ENCODE peak calls at places on chromosomes 11 and 22, in seven cellular contexts. Q is H1, J is HCT116, R is K562, H is SK-N-SH, B is HepG2, A is Panc1. X is an unnamed sample.

GRCh38 chr11:129613076-129613475 is 202.6 kb upstream of the TMEM45B start:
- DNase-seq in Q (no peak), J (no peak), B (no peak), H (no peak), R (no peak), A (no peak), X (no peak)

GRCh38 chr11:93521086-93521485 is 22.1 kb downstream of the SMCO4 start:
- DNase-seq in H (no peak), B (no peak), J (no peak), A (no peak), R (no peak), Q (no peak), X (no peak)

GRCh38 chr11:91946397-91947090 is 278.1 kb upstream of the FAT3 start:
- DNase-seq in Q (no peak), A (no peak), J (no peak), H (no peak), R (no peak), B (no peak), X (no peak)

GRCh38 chr22:49826603-49827306 is 918 bp downstream of the BRD1 start:
- DNase-seq in H (peak; percentile 66), R (no peak), B (no peak), J (no peak), A (no peak), Q (peak; percentile 60), X (no peak)

GRCh38 chr22:23773247-23774113 is 831 bp downstream of the MMP11 start:
- DNase-seq in J (no peak), Q (no peak), H (no peak), B (no peak), A (no peak), R (no peak), X (no peak)

GRCh38 chr11:60502221-60502775 is 9.7 kb downstream of the MS4A12 start:
- DNase-seq in J (no peak), A (no peak), H (no peak), R (no peak), B (no peak), Q (no peak), X (no peak)

GRCh38 chr11:41947392-41947791 is 487.9 kb upstream of the LRRC4C start:
- DNase-seq in A (no peak), R (no peak), B (no peak), Q (no peak), H (no peak), J (no peak), X (no peak)

GRCh38 chr22:22556995-22557925 is 1.8 kb downstream of the PRAME start:
- DNase-seq in J (no peak), B (no peak), Q (no peak), A (no peak), R (peak; percentile 100), H (peak; percentile 90), X (no peak)

GRCh38 chr11:34680918-34681554 is 60.1 kb downstream of the EHF start:
- DNase-seq in R (no peak), J (peak; percentile 86), Q (no peak), B (peak; percentile 53), H (no peak), A (peak; percentile 88), X (no peak)

GRCh38 chr11:130475426-130476053 is 27.1 kb downstream of the ADAMTS15 start:
- DNase-seq in A (no peak), Q (peak; percentile 28), B (no peak), H (peak; percentile 13), J (no peak), R (no peak), X (no peak)

GRCh38 chr22:21015051-21016006 is at the start of gene P2RX6:
- DNase-seq in Q (no peak), R (peak; percentile 82), B (no peak), J (no peak), H (peak; percentile 49), A (no peak), X (no peak)

GRCh38 chr11:78714539-78714938 is 139.9 kb upstream of the NARS2 start:
- DNase-seq in H (no peak), A (no peak), R (no peak), Q (no peak), J (no peak), B (no peak), X (no peak)

GRCh38 chr11:78711732-78712131 is 137.1 kb upstream of the NARS2 start:
- DNase-seq in Q (no peak), R (no peak), J (no peak), B (no peak), H (no peak), A (no peak), X (no peak)

GRCh38 chr11:78717031-78717430 is 142.4 kb upstream of the NARS2 start:
- DNase-seq in B (no peak), R (no peak), Q (no peak), A (no peak), H (no peak), J (no peak), X (no peak)

GRCh38 chr11:78720281-78720989 is 145.8 kb upstream of the NARS2 start:
- DNase-seq in A (no peak), Q (no peak), B (no peak), J (no peak), H (no peak), R (no peak), X (no peak)

GRCh38 chr11:78715639-78716311 is 141.1 kb upstream of the NARS2 start:
- DNase-seq in B (peak; percentile 57), J (peak; percentile 73), Q (peak; percentile 86), R (peak; percentile 59), H (peak; percentile 72), A (peak; percentile 78), X (no peak)
- TF ChIP-seq SIN3A in B (no peak), J (no peak), Q (no peak), R (no peak), H (no peak), A (no peak), X (no peak)

GRCh38 chr22:18152519-18152918 is 2.5 kb downstream of the USP18 start:
- DNase-seq in R (no peak), J (no peak), H (no peak), Q (no peak), A (no peak), B (no peak), X (peak; percentile 26)
- TF ChIP-seq SIN3A in R (no peak), J (no peak), H (no peak), Q (no peak), A (no peak), B (no peak), X (no peak)

DNA sequence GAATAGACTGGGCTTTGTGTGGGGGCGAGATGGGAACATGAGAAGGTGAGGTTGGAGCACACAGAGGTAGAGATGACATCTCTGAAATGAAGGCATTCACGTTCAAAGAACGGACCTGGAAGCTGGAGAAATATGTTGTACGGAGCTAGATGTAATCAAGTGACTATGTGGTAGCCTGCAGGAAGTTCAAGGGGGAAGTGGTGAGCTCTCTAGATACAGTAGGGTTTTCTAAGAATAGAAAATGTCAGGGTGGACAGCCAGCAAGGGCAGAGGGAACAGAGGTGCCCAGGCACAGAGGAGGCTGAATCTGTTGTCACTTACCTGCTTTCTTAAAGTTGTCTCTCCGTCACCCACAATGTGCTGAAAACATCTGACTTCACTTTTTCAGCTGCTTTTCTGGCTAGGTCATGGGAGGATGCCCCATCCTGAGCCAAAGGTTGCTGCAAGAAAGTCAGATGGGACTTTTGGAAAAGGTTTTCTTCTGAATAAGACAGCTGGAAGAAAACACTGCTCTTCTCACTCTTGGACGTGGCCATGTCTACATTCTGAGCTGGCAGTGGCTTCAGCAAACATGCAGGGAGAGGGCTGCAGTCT is 171.5 kb upstream of the B3GAT1 start:
- DNase-seq in Q (no peak), A (no peak), J (no peak), H (no peak), B (no peak), R (no peak), X (no peak)
- TF ChIP-seq SIN3A in Q (no peak), A (no peak), J (no peak), H (no peak), B (no peak), R (no peak), X (no peak)

DNA sequence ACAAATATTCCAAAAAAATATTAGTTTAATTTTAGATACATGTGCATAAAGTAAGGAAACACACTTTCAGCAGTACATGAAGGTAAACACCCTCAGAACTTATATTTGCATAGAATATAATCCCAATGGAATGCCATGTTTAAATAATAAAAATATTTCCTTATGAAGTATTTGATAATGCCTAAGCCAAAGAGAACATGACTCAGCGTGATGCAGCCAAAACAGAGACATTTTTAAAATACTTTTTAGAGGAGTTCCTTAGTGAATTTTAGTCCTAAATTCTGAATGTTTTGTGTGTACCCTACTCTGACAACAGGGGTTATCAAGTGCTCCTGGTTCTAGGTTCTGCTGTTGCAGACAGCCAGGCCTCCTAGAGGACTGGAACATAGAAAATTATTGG is 39.1 kb upstream of the POU2AF2 start:
- DNase-seq in B (no peak), H (no peak), R (no peak), J (no peak), A (no peak), Q (no peak), X (no peak)
- TF ChIP-seq SIN3A in B (no peak), H (no peak), R (no peak), J (no peak), A (no peak), Q (no peak), X (no peak)

DNA sequence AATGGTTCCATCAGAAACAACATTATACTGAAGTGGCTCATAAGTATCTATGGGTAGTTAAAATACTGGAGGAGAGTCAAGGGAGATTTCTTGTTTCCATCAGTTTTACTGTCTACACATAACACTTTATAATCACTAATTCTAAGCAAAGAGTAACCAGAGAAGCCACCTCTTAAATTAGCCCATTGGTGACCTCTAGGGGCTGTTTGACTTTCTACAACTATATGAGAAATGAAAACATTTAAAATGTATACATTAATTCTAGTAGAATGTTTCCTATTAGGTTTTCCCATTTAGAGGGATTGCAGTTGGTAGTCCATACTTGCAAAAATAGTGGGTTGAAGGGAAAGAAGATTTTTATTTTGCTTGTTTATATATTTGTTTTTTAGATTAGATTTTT is 504.3 kb downstream of the FAM181B start:
- DNase-seq in J (no peak), Q (no peak), H (peak; percentile 7), B (peak; percentile 12), A (no peak), R (no peak), X (no peak)
- TF ChIP-seq SIN3A in J (no peak), Q (no peak), H (no peak), B (no peak), A (no peak), R (no peak), X (no peak)

GRCh38 chr11:44403587-44404322 is 93.8 kb upstream of the ALX4 start:
- DNase-seq in B (no peak), A (no peak), H (no peak), Q (no peak), R (no peak), J (no peak), X (no peak)
- TF ChIP-seq SIN3A in B (no peak), A (no peak), H (no peak), Q (no peak), R (no peak), J (no peak), X (no peak)